ENCODE peak calls at places on chromosome 1, in four cellular contexts. I, V, M and Q are unnamed samples. For H3K4me1, the result is how much of the 10 kb centered on the place peaks cover.

GRCh38 chr1:228303596-228303995 is 95.8 kb downstream of the OBSCN start:
- DNase-seq in I (no peak), V (peak), M (no peak), Q (no peak)

GRCh38 chr1:22323141-22323845 is 128.4 kb upstream of the ZBTB40 start:
- DNase-seq in I (no peak), V (no peak), M (no peak), Q (no peak)

GRCh38 chr1:100360790-100361232 is 8.5 kb downstream of the CDC14A start:
- DNase-seq in I (peak), V (no peak), M (peak), Q (no peak)

GRCh38 chr1:53614231-53615021 is 124.5 kb downstream of the GLIS1 start:
- DNase-seq in I (no peak), V (peak), M (no peak), Q (no peak)

GRCh38 chr1:15703562-15703961 is 19.4 kb downstream of the PLEKHM2 start:
- DNase-seq in I (peak), V (peak), M (peak), Q (peak)

GRCh38 chr1:194150242-194150641 is 963.8 kb upstream of the B3GALT2 start:
- DNase-seq in I (no peak), V (no peak), M (no peak), Q (no peak)

GRCh38 chr1:41411229-41411628 is 50.0 kb downstream of the FOXO6 start:
- DNase-seq in I (no peak), V (no peak), M (no peak), Q (no peak)

GRCh38 chr1:38029725-38030511 is 16.7 kb downstream of the POU3F1 start:
- DNase-seq in I (peak), V (peak), M (no peak), Q (no peak)

GRCh38 chr1:167431261-167431908 is 86.9 kb downstream of the CD247 start:
- DNase-seq in I (no peak), V (no peak), M (no peak), Q (no peak)

GRCh38 chr1:32144033-32144432 is 35.4 kb upstream of the TXLNA start:
- DNase-seq in I (no peak), V (no peak), M (no peak), Q (no peak)

GRCh38 chr1:31531177-31532000 is 44.9 kb upstream of the TINAGL1 start:
- DNase-seq in I (peak), V (no peak), M (no peak), Q (no peak)

GRCh38 chr1:181038399-181038873 is 4.7 kb downstream of the MR1 start:
- DNase-seq in I (peak), V (peak), M (no peak), Q (no peak)

GRCh38 chr1:168491527-168492164 is 52.2 kb downstream of the XCL2 start:
- DNase-seq in I (no peak), V (no peak), M (no peak), Q (no peak)

GRCh38 chr1:65791860-65792670 is 630 bp upstream of the PDE4B start:
- DNase-seq in I (peak), V (no peak), M (no peak), Q (no peak)

GRCh38 chr1:38029081-38029681 is 16.6 kb downstream of the UTP11 start:
- DNase-seq in I (peak), V (no peak), M (no peak), Q (no peak)

GRCh38 chr1:150610576-150610975 is 18.8 kb downstream of the ENSA start:
- DNase-seq in I (no peak), V (no peak), M (no peak), Q (no peak)

GRCh38 chr1:172748201-172748600 is 89.3 kb downstream of the FASLG start:
- DNase-seq in I (no peak), V (no peak), M (no peak), Q (no peak)

GRCh38 chr1:119181236-119181635 is 40.8 kb upstream of the WARS2 start:
- DNase-seq in I (no peak), V (no peak), M (no peak), Q (no peak)

GRCh38 chr1:233885196-233886028 is 19.1 kb upstream of the SLC35F3 start:
- DNase-seq in I (no peak), V (no peak), M (no peak), Q (no peak)

GRCh38 chr1:26168410-26169167 is at the start of gene C1orf232:
- DNase-seq in I (no peak), V (no peak), M (no peak), Q (no peak)

GRCh38 chr1:185440877-185441276 is 123.8 kb upstream of the IVNS1ABP start:
- DNase-seq in I (peak), V (no peak), M (no peak), Q (no peak)

GRCh38 chr1:20068722-20069121 is 1.3 kb upstream of the PLA2G5 start:
- DNase-seq in I (no peak), V (no peak), M (no peak), Q (no peak)

GRCh38 chr1:90862782-90863181 is 145.7 kb upstream of the BARHL2 start:
- DNase-seq in I (no peak), V (no peak), M (no peak), Q (no peak)

GRCh38 chr1:174999926-175000696 is at the start of gene CACYBP:
- DNase-seq in I (peak), V (peak), M (peak), Q (no peak)

GRCh38 chr1:234212764-234213406 is 160.4 kb upstream of the COA6 start:
- DNase-seq in I (peak), V (no peak), M (no peak), Q (no peak)

GRCh38 chr1:2415801-2416208 is 3.4 kb upstream of the PEX10 start:
- DNase-seq in I (no peak), V (peak), M (no peak), Q (no peak)

GRCh38 chr1:204611036-204611435 is 74.5 kb downstream of the LRRN2 start:
- DNase-seq in I (no peak), V (no peak), M (no peak), Q (no peak)

GRCh38 chr1:174114788-174115448 is 44.4 kb upstream of the RABGAP1L start:
- DNase-seq in I (peak), V (peak), M (no peak), Q (no peak)

GRCh38 chr1:231750296-231750695 is 123.7 kb downstream of the DISC1 start:
- DNase-seq in I (no peak), V (no peak), M (no peak), Q (no peak)

GRCh38 chr1:231748744-231749143 is 122.2 kb downstream of the DISC1 start:
- DNase-seq in I (peak), V (no peak), M (no peak), Q (no peak)

GRCh38 chr1:231750818-231751623 is 124.4 kb downstream of the DISC1 start:
- DNase-seq in I (no peak), V (no peak), M (no peak), Q (no peak)

GRCh38 chr1:231753313-231753712 is 126.7 kb downstream of the DISC1 start:
- DNase-seq in I (no peak), V (no peak), M (no peak), Q (no peak)

GRCh38 chr1:231751624-231751897 is 125.0 kb downstream of the DISC1 start:
- DNase-seq in I (no peak), V (no peak), M (no peak), Q (no peak)
- TF ChIP-seq CTCF in I (no peak), V (no peak), M (no peak), Q (no peak)

DNA sequence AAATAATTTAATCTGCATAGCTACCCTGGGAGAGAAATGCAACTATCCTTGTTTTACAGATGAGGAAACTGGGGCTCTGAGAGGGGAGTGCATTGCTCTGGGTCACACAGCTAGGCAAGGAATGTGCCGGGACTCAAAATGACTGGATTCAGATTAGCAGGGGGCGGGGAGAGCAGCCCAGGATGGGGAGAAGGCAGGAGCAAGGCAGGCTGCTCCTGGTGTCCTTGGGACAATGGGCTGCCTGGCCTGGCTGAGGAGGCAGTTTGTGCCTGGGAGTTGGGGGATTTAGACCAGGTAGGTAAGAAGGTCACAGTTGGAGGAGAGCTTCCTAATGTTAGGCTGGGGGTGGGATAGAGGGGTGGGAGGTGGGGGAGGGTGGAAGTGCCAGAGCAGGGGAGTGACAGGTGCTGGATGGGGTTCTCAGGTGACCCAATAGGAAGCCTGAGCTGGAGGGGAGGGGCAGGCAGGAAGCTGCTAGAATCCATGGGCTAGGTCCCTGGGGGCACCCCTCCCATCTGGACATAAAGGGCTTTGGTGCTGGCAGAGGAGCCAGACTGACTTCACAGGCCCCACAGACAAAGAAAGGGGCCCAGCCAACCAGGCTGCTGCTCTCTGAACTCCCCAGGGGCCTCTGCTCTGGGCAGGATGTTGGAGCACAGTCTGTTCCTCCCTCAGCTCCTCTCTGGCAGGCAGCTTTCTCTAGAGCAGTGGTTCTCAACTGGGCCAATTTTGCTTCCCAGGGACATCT is 29.0 kb downstream of the TRIM62 start:
- DNase-seq in I (peak), V (no peak), M (peak), Q (peak)
- H3K4me1 ChIP-seq in I (under half), V (under half), M (under half), Q (under half)

GRCh38 chr1:18108313-18109057 is 887 bp downstream of the IGSF21 start:
- DNase-seq in I (no peak), V (no peak), M (no peak), Q (no peak)
- H3K4me3 ChIP-seq in I (peak), V (no peak), M (no peak), Q (peak)

GRCh38 chr1:6355621-6356020 is 37.9 kb downstream of the ACOT7 start:
- DNase-seq in I (no peak), V (no peak), M (no peak), Q (no peak)

GRCh38 chr1:6359568-6360496 is 33.7 kb downstream of the ACOT7 start:
- DNase-seq in I (peak), V (peak), M (no peak), Q (no peak)

GRCh38 chr1:6358144-6358624 is 35.4 kb downstream of the ACOT7 start:
- DNase-seq in I (peak), V (no peak), M (no peak), Q (no peak)

GRCh38 chr1:6358757-6359567 is 34.6 kb downstream of the ACOT7 start:
- DNase-seq in I (peak), V (peak), M (no peak), Q (no peak)

DNA sequence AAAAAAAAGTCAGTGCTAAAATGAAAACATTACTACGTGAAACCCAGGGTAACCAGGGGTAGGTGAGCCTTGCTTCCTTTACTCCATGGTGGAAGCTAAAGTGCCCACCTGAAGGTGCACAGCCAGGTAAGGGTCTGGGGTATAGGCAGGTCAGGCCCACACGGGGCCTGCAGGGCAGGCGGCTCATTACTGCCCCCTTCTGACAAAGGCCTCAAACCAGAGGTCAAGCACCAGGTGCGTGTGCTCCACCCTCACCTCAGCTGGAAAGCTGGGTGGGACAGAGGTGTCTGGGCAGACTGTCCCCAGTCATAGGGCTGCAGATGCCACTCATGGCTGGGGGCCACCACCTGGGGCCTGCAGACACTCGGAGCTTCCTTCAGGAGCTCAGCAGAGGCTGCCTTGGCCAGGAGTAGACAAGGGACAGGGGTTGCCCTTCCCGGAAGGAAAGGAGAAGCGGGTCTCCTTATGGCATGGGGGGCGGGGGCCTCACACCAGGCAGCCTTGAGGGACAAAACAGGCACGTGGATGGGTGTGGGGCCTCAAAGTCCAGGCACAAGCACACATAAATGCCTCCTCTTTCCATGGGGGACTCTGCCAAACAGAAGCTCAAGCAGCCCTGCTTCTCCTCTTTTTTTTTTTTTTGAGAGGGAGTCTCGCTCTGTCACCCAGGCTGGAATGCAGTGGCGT is 36.2 kb downstream of the ACOT7 start:
- DNase-seq in I (no peak), V (peak), M (no peak), Q (no peak)
- TF ChIP-seq CTCF in I (peak), V (peak), M (no peak), Q (no peak)

GRCh38 chr1:162561037-162561615 is 396 bp upstream of the UAP1 start:
- DNase-seq in I (peak), V (peak), M (peak), Q (peak)
- H3K4me1 ChIP-seq in I (under half), V (under half), M (under half), Q (under half)

DNA sequence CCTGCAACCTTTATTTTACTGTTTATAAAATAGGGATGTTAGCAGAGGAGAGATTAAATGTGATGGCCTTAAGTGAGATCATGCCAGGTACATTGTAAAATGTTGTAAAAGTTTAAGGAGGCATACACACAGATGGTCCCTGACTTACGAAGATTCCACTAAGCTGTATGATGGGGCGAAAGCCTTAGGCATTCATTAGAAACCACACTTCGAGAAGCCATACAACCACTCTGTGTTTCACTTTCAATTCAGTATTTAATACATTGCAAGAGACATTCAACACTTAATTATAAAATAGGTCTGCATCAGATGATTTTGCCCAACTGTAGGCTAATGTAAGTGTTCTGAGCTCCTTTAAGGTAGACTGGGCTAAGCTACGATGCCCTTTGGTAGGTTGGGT is 3.7 kb downstream of the SMPDL3B start:
- DNase-seq in I (no peak), V (no peak), M (no peak), Q (no peak)
- H3K4me3 ChIP-seq in I (no peak), V (no peak), M (no peak), Q (no peak)

GRCh38 chr1:151693057-151693651 is 23.4 kb downstream of the CELF3 start:
- DNase-seq in I (peak), V (no peak), M (no peak), Q (no peak)
- TF ChIP-seq CTCF in I (peak), V (peak), M (peak), Q (no peak)

GRCh38 chr1:160795951-160796383 is at the start of gene LY9:
- DNase-seq in I (no peak), V (peak), M (no peak), Q (no peak)
- H3K4me1 ChIP-seq in I (under half), V (under half), M (under half), Q (under half)

GRCh38 chr1:94541175-94542087 is at the start of gene F3:
- DNase-seq in I (peak), V (peak), M (peak), Q (peak)
- H3K4me3 ChIP-seq in I (peak), V (peak), M (peak), Q (peak)